ENCODE peak calls at places on chromosomes 5 and 9, in seven cellular contexts. J is cardiac fibroblast, A is NCI-H187 treated with DMSO at 0.1 percent for 48 hours, F is small intestine, I is mucosa of descending colon, K is nucleus accumbens, Y is HT-29. X is an unnamed sample.

GRCh38 chr5:35990941-35991592 is at the start of gene UGT3A1:
- DNase-seq in J (no peak), A (peak), F (peak), I (no peak), K (no peak), Y (no peak), X (no peak)

GRCh38 chr5:134125195-134126015 is 10.9 kb downstream of the TCF7 start:
- DNase-seq in J (peak), A (no peak), F (no peak), I (no peak), K (no peak), Y (peak), X (no peak)

GRCh38 chr5:176609724-176610429 is at the start of gene GPRIN1:
- DNase-seq in J (peak), A (no peak), F (peak), I (peak), K (no peak), Y (peak), X (peak)

GRCh38 chr5:107248065-107248695 is 422.6 kb downstream of the EFNA5 start:
- DNase-seq in J (peak), A (peak), F (peak), I (peak), K (no peak), Y (peak), X (peak)

GRCh38 chr5:73528248-73528647 is 30.0 kb downstream of the BTF3 start:
- DNase-seq in J (no peak), A (no peak), F (no peak), I (no peak), K (no peak), Y (no peak), X (peak)

GRCh38 chr9:76373173-76373771 is 21.0 kb downstream of the RFK start:
- DNase-seq in J (peak), A (no peak), F (peak), I (peak), K (no peak), Y (peak), X (no peak)

GRCh38 chr5:29899583-29899982 is 1293.9 kb upstream of the CDH6 start:
- DNase-seq in J (no peak), A (no peak), F (no peak), I (no peak), K (no peak), Y (peak), X (no peak)

GRCh38 chr9:136050706-136051567 is 44.2 kb downstream of the NACC2 start:
- DNase-seq in J (peak), A (no peak), F (no peak), I (no peak), K (no peak), Y (peak), X (no peak)

GRCh38 chr5:67934976-67935375 is 280.6 kb upstream of the PIK3R1 start:
- DNase-seq in J (no peak), A (no peak), F (no peak), I (no peak), K (no peak), Y (no peak), X (no peak)

GRCh38 chr9:37217141-37217540 is 96.8 kb downstream of the ZCCHC7 start:
- DNase-seq in J (no peak), A (no peak), F (no peak), I (no peak), K (no peak), Y (no peak), X (no peak)

GRCh38 chr5:132473019-132473531 is 17.5 kb downstream of the IRF1 start:
- DNase-seq in J (no peak), A (no peak), F (peak), I (no peak), K (no peak), Y (no peak), X (no peak)

GRCh38 chr9:99998866-99999265 is 92.4 kb downstream of the STX17 start:
- DNase-seq in J (no peak), A (no peak), F (no peak), I (no peak), K (no peak), Y (no peak), X (no peak)

GRCh38 chr5:76517334-76517733 is 105.9 kb downstream of the F2RL2 start:
- DNase-seq in J (no peak), A (no peak), F (no peak), I (no peak), K (no peak), Y (no peak), X (no peak)

GRCh38 chr5:5650242-5650641 is 227.8 kb downstream of the ICE1 start:
- DNase-seq in J (peak), A (no peak), F (no peak), I (no peak), K (no peak), Y (no peak), X (no peak)

GRCh38 chr9:129586647-129587046 is 34.3 kb downstream of the C9orf50 start:
- DNase-seq in J (peak), A (no peak), F (no peak), I (no peak), K (no peak), Y (no peak), X (no peak)

GRCh38 chr5:94524841-94525697 is 93.3 kb downstream of the KIAA0825 start:
- DNase-seq in J (peak), A (no peak), F (peak), I (peak), K (no peak), Y (peak), X (peak)

X was measured in NCI-H748 treated with DMSO at 0.1 percent for 48 hours.